ENCODE peak calls at places on chromosome 1, in ten cellular contexts. J is mammary epithelial cell; N is activated CD8-positive, alpha-beta memory T cell treated with anti-CD3 and anti-CD28 coated beads, Interleukin-2, amount 50 U/mL, for 48 hours; L is EH; A is cerebellum; G is HCT116; B is HTR-8/SVneo; Y is RPMI8226; U is stimulated activated CD8-positive, alpha-beta memory T cell treated with anti-CD3 and anti-CD28 coated beads, Interleukin-4, amount 100 ng/mL, for 24 hours; K is EL. R is an unnamed sample.

GRCh38 chr1:160061376-160062100 is 8.4 kb downstream of the KCNJ10 start:
- DNase-seq in L (no peak), N (no peak), B (peak; percentile 42), Y (peak; percentile 73), U (no peak), A (peak; percentile 28), J (peak; percentile 48), G (no peak), K (no peak), R (no peak)

GRCh38 chr1:17984510-17985085 is 123.0 kb upstream of the IGSF21 start:
- DNase-seq in U (no peak), Y (peak; percentile 68), L (peak; percentile 11), B (no peak), N (peak; percentile 62), K (peak; percentile 17), A (no peak), J (no peak), G (peak; percentile 28), R (peak; percentile 10)

GRCh38 chr1:23836037-23836436 is 10.8 kb upstream of the HMGCL start:
- DNase-seq in K (no peak), G (no peak), N (no peak), L (no peak), B (no peak), A (no peak), Y (no peak), U (no peak), J (no peak), R (no peak)

GRCh38 chr1:110433803-110434202 is 17.1 kb upstream of the PROK1 start:
- DNase-seq in B (peak; percentile 48), K (peak; percentile 39), G (peak; percentile 51), U (no peak), N (no peak), A (no peak), L (peak; percentile 43), Y (peak; percentile 47), J (peak; percentile 74), R (peak; percentile 27)

GRCh38 chr1:97120821-97121220 is 399.2 kb downstream of the PTBP2 start:
- DNase-seq in G (no peak), B (no peak), K (no peak), A (no peak), L (peak; percentile 63), J (no peak), U (no peak), Y (no peak), N (no peak), R (no peak)

GRCh38 chr1:31934706-31935629 is 3.2 kb downstream of the PTP4A2 start:
- DNase-seq in L (peak; percentile 76), B (peak; percentile 38), U (no peak), K (peak; percentile 76), Y (peak; percentile 60), N (no peak), A (no peak), J (peak; percentile 69), G (no peak), R (no peak)

GRCh38 chr1:26553942-26554682 is 24.6 kb downstream of the RPS6KA1 start:
- DNase-seq in U (no peak), Y (no peak), B (no peak), J (no peak), G (no peak), A (no peak), L (no peak), N (no peak), K (no peak), R (no peak)

GRCh38 chr1:158112994-158113758 is 67.5 kb upstream of the CD1D start:
- DNase-seq in Y (peak; percentile 42), N (peak; percentile 70), J (no peak), U (peak; percentile 18), G (no peak), A (no peak), B (peak; percentile 36), K (peak; percentile 51), L (peak; percentile 46), R (peak; percentile 51)

GRCh38 chr1:106619827-106620134 is 436.7 kb upstream of the PRMT6 start:
- DNase-seq in B (no peak), J (no peak), K (no peak), Y (no peak), L (no peak), G (no peak), A (no peak), U (no peak), N (no peak), R (no peak)

GRCh38 chr1:197100677-197101076 is 33.6 kb upstream of the F13B start:
- DNase-seq in B (no peak), A (no peak), U (no peak), K (no peak), G (no peak), N (no peak), Y (no peak), J (no peak), L (no peak), R (no peak)

GRCh38 chr1:43766818-43767525 is 59.6 kb downstream of the ST3GAL3 start:
- DNase-seq in U (no peak), J (peak; percentile 73), L (no peak), N (no peak), A (no peak), B (no peak), G (no peak), K (no peak), Y (no peak), R (no peak)

GRCh38 chr1:200666309-200666708 is 3.4 kb downstream of the DDX59 start:
- DNase-seq in G (no peak), K (no peak), L (no peak), N (no peak), B (no peak), A (no peak), U (no peak), Y (no peak), J (no peak), R (no peak)

GRCh38 chr1:55225228-55225627 is 10.1 kb upstream of the USP24 start:
- DNase-seq in A (no peak), Y (no peak), L (no peak), N (no peak), J (no peak), B (no peak), K (no peak), U (no peak), G (no peak), R (no peak)

GRCh38 chr1:63917571-63918394 is 144.0 kb downstream of the ROR1 start:
- DNase-seq in A (peak; percentile 51), G (peak; percentile 32), K (peak; percentile 16), Y (peak; percentile 56), U (no peak), L (no peak), N (peak; percentile 55), J (no peak), B (no peak), R (peak; percentile 11)

GRCh38 chr1:22114083-22115012 is 28.5 kb downstream of the WNT4 start:
- DNase-seq in N (no peak), Y (no peak), L (peak; percentile 48), G (no peak), U (no peak), K (no peak), B (no peak), J (no peak), A (no peak), R (no peak)

R was measured in MM.1S.